ENCODE peak calls at places on chromosome 17, in nine cellular contexts. One of them, this sample, is unnamed.

GRCh38 chr17:77146882-77147281 is 6.1 kb downstream of the SEC14L1 start:
- DNase-seq in ovary: no peak
- DNase-seq in body of pancreas: peak
- DNase-seq in Peyer's patch: peak
- DNase-seq in A549: no peak
- DNase-seq in suprapubic skin: no peak
- DNase-seq in adrenal gland: peak
- DNase-seq in transverse colon: peak
- DNase-seq in gastrocnemius medialis: no peak
- DNase-seq in this sample: no peak

GRCh38 chr17:7887038-7887481 is 1.5 kb upstream of the CHD3 start:
- DNase-seq in ovary: no peak
- DNase-seq in body of pancreas: no peak
- DNase-seq in Peyer's patch: no peak
- DNase-seq in A549: no peak
- DNase-seq in suprapubic skin: no peak
- DNase-seq in adrenal gland: no peak
- DNase-seq in transverse colon: no peak
- DNase-seq in gastrocnemius medialis: no peak
- DNase-seq in this sample: no peak

GRCh38 chr17:40320771-40321501 is 12.0 kb downstream of the RARA start:
- DNase-seq in ovary: peak
- DNase-seq in body of pancreas: no peak
- DNase-seq in Peyer's patch: peak
- DNase-seq in A549: no peak
- DNase-seq in suprapubic skin: peak
- DNase-seq in adrenal gland: no peak
- DNase-seq in transverse colon: peak
- DNase-seq in gastrocnemius medialis: peak
- DNase-seq in this sample: peak

GRCh38 chr17:81417049-81417878 is 22.0 kb downstream of the BAHCC1 start:
- DNase-seq in ovary: no peak
- DNase-seq in body of pancreas: no peak
- DNase-seq in Peyer's patch: no peak
- DNase-seq in A549: no peak
- DNase-seq in suprapubic skin: peak
- DNase-seq in adrenal gland: no peak
- DNase-seq in transverse colon: no peak
- DNase-seq in gastrocnemius medialis: peak
- DNase-seq in this sample: no peak

GRCh38 chr17:38636054-38636453 is 30.3 kb upstream of the SRCIN1 start:
- DNase-seq in ovary: no peak
- DNase-seq in body of pancreas: no peak
- DNase-seq in Peyer's patch: no peak
- DNase-seq in A549: no peak
- DNase-seq in suprapubic skin: no peak
- DNase-seq in adrenal gland: peak
- DNase-seq in transverse colon: no peak
- DNase-seq in gastrocnemius medialis: no peak
- DNase-seq in this sample: no peak

GRCh38 chr17:29068828-29069227 is 25.9 kb downstream of the PIPOX start:
- DNase-seq in ovary: no peak
- DNase-seq in body of pancreas: no peak
- DNase-seq in Peyer's patch: no peak
- DNase-seq in A549: no peak
- DNase-seq in suprapubic skin: no peak
- DNase-seq in adrenal gland: no peak
- DNase-seq in transverse colon: no peak
- DNase-seq in gastrocnemius medialis: peak
- DNase-seq in this sample: no peak

GRCh38 chr17:17140590-17140980 is 65.5 kb downstream of the PLD6 start:
- DNase-seq in ovary: no peak
- DNase-seq in body of pancreas: no peak
- DNase-seq in Peyer's patch: no peak
- DNase-seq in A549: peak
- DNase-seq in suprapubic skin: no peak
- DNase-seq in adrenal gland: peak
- DNase-seq in transverse colon: no peak
- DNase-seq in gastrocnemius medialis: no peak
- DNase-seq in this sample: no peak

GRCh38 chr17:78479369-78479768 is 97.8 kb downstream of the DNAH17 start:
- DNase-seq in ovary: no peak
- DNase-seq in body of pancreas: no peak
- DNase-seq in Peyer's patch: no peak
- DNase-seq in A549: no peak
- DNase-seq in suprapubic skin: no peak
- DNase-seq in adrenal gland: no peak
- DNase-seq in transverse colon: no peak
- DNase-seq in gastrocnemius medialis: no peak
- DNase-seq in this sample: no peak

GRCh38 chr17:37283414-37283961 is 92.3 kb upstream of the C17orf78 start:
- DNase-seq in ovary: no peak
- DNase-seq in body of pancreas: no peak
- DNase-seq in Peyer's patch: no peak
- DNase-seq in A549: no peak
- DNase-seq in suprapubic skin: no peak
- DNase-seq in adrenal gland: no peak
- DNase-seq in transverse colon: no peak
- DNase-seq in gastrocnemius medialis: no peak
- DNase-seq in this sample: no peak

GRCh38 chr17:7348478-7349242 is 3.3 kb upstream of the KCTD11 start:
- DNase-seq in ovary: peak
- DNase-seq in body of pancreas: no peak
- DNase-seq in Peyer's patch: no peak
- DNase-seq in A549: no peak
- DNase-seq in suprapubic skin: peak
- DNase-seq in adrenal gland: no peak
- DNase-seq in transverse colon: no peak
- DNase-seq in gastrocnemius medialis: no peak
- DNase-seq in this sample: no peak

GRCh38 chr17:39018267-39019134 is 51.3 kb upstream of the FBXO47 start:
- DNase-seq in ovary: no peak
- DNase-seq in body of pancreas: no peak
- DNase-seq in Peyer's patch: no peak
- DNase-seq in A549: no peak
- DNase-seq in suprapubic skin: no peak
- DNase-seq in adrenal gland: no peak
- DNase-seq in transverse colon: no peak
- DNase-seq in gastrocnemius medialis: no peak
- DNase-seq in this sample: no peak

GRCh38 chr17:19461139-19461538 is 50.1 kb downstream of the RNF112 start:
- DNase-seq in ovary: no peak
- DNase-seq in body of pancreas: no peak
- DNase-seq in Peyer's patch: no peak
- DNase-seq in A549: no peak
- DNase-seq in suprapubic skin: no peak
- DNase-seq in adrenal gland: no peak
- DNase-seq in transverse colon: no peak
- DNase-seq in gastrocnemius medialis: no peak
- DNase-seq in this sample: no peak

GRCh38 chr17:49746791-49747490 is 17.0 kb downstream of the FAM117A start:
- DNase-seq in ovary: no peak
- DNase-seq in body of pancreas: no peak
- DNase-seq in Peyer's patch: no peak
- DNase-seq in A549: no peak
- DNase-seq in suprapubic skin: no peak
- DNase-seq in adrenal gland: no peak
- DNase-seq in transverse colon: peak
- DNase-seq in gastrocnemius medialis: no peak
- DNase-seq in this sample: no peak
- TF ChIP-seq POLR2A in ovary: no peak
- TF ChIP-seq POLR2A in body of pancreas: no peak
- TF ChIP-seq POLR2A in Peyer's patch: no peak
- TF ChIP-seq POLR2A in A549: no peak
- TF ChIP-seq POLR2A in suprapubic skin: no peak
- TF ChIP-seq POLR2A in adrenal gland: no peak
- TF ChIP-seq POLR2A in transverse colon: no peak
- TF ChIP-seq POLR2A in gastrocnemius medialis: no peak
- TF ChIP-seq POLR2A in this sample: no peak

DNA sequence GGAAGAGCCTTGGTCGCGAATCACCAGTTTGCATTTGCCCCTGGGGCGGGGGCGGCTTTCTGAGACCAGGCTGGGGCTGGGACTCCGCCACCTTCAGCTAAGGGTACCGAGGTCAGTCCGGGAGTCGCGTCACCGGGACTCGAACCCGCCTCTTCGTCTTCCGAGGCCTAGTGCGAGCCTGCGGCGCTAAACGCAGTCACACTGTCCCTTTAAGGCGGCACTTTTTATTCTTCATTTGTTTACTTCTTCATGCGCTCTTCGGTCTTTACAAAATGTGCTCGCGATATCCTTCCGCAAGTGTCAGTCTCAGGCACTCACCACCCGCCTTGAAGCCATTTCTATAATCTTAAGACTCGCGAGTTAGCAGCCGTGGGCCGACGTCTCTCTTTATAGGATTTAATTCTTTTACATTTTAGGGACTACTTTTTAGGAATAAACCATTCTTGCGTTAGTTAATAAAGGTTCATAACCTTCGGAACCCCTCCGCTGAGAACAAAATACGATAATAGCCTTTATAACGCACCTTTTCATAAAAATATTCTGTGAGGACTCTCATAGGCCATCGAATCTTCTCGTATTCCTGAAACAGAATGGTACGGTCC is 593 bp upstream of the HEXIM1 start:
- DNase-seq in ovary: peak
- DNase-seq in body of pancreas: peak
- DNase-seq in Peyer's patch: peak
- DNase-seq in A549: peak
- DNase-seq in suprapubic skin: no peak
- DNase-seq in adrenal gland: peak
- DNase-seq in transverse colon: peak
- DNase-seq in gastrocnemius medialis: peak
- DNase-seq in this sample: peak
- TF ChIP-seq POLR2A in ovary: peak
- TF ChIP-seq POLR2A in body of pancreas: no peak
- TF ChIP-seq POLR2A in Peyer's patch: no peak
- TF ChIP-seq POLR2A in A549: no peak
- TF ChIP-seq POLR2A in suprapubic skin: no peak
- TF ChIP-seq POLR2A in adrenal gland: peak
- TF ChIP-seq POLR2A in transverse colon: no peak
- TF ChIP-seq POLR2A in gastrocnemius medialis: no peak
- TF ChIP-seq POLR2A in this sample: no peak

DNA sequence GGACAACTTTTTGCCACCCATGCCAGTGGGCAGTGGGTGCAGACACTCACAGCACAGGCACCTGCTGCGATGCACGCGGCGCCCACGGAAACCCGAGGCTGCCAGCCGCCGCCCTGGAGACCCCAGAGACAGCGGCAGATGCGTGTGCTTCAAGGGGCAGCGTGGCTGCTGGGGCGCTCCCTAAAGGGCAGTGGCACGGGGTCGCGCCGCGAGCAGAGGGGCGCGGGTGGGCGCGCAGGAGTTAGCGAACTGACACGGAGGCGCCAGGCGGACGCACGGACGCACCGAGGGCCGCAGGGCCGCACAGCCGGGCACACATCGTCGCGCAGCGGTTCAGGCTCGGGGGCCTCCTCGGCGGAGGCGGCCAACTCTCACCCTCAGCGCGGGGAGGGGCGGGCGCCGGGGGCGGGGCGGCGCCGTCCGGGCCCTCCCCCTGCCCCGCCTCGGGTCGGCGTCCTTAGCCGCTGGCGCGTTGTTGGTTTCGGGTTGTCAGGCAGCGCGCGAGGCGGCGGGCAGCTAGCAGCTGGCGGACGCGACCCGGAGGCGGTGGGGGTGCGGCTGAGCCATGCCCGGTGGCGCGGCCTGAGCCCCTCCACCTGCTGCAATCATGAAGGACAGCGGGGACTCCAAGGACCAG is at the start of gene KIF19:
- DNase-seq in ovary: no peak
- DNase-seq in body of pancreas: peak
- DNase-seq in Peyer's patch: peak
- DNase-seq in A549: no peak
- DNase-seq in suprapubic skin: no peak
- DNase-seq in adrenal gland: peak
- DNase-seq in transverse colon: peak
- DNase-seq in gastrocnemius medialis: peak
- DNase-seq in this sample: peak
- TF ChIP-seq POLR2A in ovary: no peak
- TF ChIP-seq POLR2A in body of pancreas: peak
- TF ChIP-seq POLR2A in Peyer's patch: no peak
- TF ChIP-seq POLR2A in A549: no peak
- TF ChIP-seq POLR2A in suprapubic skin: no peak
- TF ChIP-seq POLR2A in adrenal gland: no peak
- TF ChIP-seq POLR2A in transverse colon: no peak
- TF ChIP-seq POLR2A in gastrocnemius medialis: no peak
- TF ChIP-seq POLR2A in this sample: no peak

GRCh38 chr17:68514809-68515208 is 2.6 kb downstream of the PRKAR1A start:
- DNase-seq in ovary: no peak
- DNase-seq in body of pancreas: no peak
- DNase-seq in Peyer's patch: no peak
- DNase-seq in A549: peak
- DNase-seq in suprapubic skin: no peak
- DNase-seq in adrenal gland: no peak
- DNase-seq in transverse colon: no peak
- DNase-seq in gastrocnemius medialis: no peak
- DNase-seq in this sample: no peak
- TF ChIP-seq POLR2A in ovary: no peak
- TF ChIP-seq POLR2A in body of pancreas: no peak
- TF ChIP-seq POLR2A in Peyer's patch: no peak
- TF ChIP-seq POLR2A in A549: no peak
- TF ChIP-seq POLR2A in suprapubic skin: no peak
- TF ChIP-seq POLR2A in adrenal gland: no peak
- TF ChIP-seq POLR2A in transverse colon: no peak
- TF ChIP-seq POLR2A in gastrocnemius medialis: peak
- TF ChIP-seq POLR2A in this sample: no peak

GRCh38 chr17:75273968-75274708 is 3.1 kb upstream of the MIF4GD start:
- DNase-seq in ovary: no peak
- DNase-seq in body of pancreas: no peak
- DNase-seq in Peyer's patch: no peak
- DNase-seq in A549: peak
- DNase-seq in suprapubic skin: no peak
- DNase-seq in adrenal gland: peak
- DNase-seq in transverse colon: no peak
- DNase-seq in gastrocnemius medialis: no peak
- DNase-seq in this sample: peak
- TF ChIP-seq POLR2A in ovary: no peak
- TF ChIP-seq POLR2A in body of pancreas: no peak
- TF ChIP-seq POLR2A in Peyer's patch: no peak
- TF ChIP-seq POLR2A in A549: peak
- TF ChIP-seq POLR2A in suprapubic skin: no peak
- TF ChIP-seq POLR2A in adrenal gland: no peak
- TF ChIP-seq POLR2A in transverse colon: no peak
- TF ChIP-seq POLR2A in gastrocnemius medialis: no peak
- TF ChIP-seq POLR2A in this sample: no peak

DNA sequence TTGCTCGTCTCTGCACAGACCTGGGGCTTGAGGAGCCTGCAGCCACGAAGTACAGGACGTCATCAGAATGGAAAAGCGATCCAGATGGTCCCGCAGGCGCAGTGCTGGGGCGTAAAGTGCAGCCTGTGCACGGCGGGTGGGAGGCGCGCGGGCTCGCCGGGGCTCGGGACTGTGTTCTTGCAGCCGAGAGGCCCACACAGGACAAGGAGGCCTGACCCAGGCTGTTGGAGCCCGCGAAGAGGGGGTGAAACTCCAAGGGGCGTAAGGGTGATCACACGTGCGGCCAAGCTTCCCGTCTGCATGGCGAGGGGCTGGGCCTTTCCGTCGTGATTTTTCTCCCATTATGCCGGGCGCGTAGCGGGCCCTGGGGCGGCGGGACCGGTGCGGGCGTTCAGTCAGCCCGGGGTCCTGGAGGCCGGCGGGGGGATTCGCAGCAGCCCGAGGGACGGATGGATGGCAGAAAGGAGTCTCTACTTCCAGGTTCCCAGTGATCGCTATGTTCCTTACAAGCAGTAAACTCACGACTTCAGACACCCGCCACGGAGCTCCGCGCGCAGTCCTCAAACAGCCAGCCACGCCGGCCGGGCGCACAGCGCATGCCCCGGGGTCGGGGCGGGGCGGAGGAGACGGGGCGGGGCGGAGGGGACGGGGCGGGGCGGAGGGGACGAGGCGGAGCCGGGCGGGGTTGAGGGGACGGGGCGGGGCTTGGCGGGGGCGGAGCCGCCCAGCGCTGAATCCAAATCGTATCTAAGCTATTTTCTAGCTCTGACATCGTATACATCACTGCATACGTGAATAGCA is 141.0 kb upstream of the KCNJ18 start:
- DNase-seq in ovary: peak
- DNase-seq in body of pancreas: peak
- DNase-seq in Peyer's patch: peak
- DNase-seq in A549: peak
- DNase-seq in suprapubic skin: peak
- DNase-seq in adrenal gland: peak
- DNase-seq in transverse colon: peak
- DNase-seq in gastrocnemius medialis: peak
- DNase-seq in this sample: peak
- TF ChIP-seq POLR2A in ovary: peak
- TF ChIP-seq POLR2A in body of pancreas: peak
- TF ChIP-seq POLR2A in Peyer's patch: no peak
- TF ChIP-seq POLR2A in A549: peak
- TF ChIP-seq POLR2A in suprapubic skin: no peak
- TF ChIP-seq POLR2A in adrenal gland: peak
- TF ChIP-seq POLR2A in transverse colon: peak
- TF ChIP-seq POLR2A in gastrocnemius medialis: peak
- TF ChIP-seq POLR2A in this sample: no peak